ENCODE peak calls at places on chromosome 9, in four cellular contexts. S is HepG2, M is stomach, J is A549. B is an unnamed sample.

GRCh38 chr9:123376218-123377071 is 20.4 kb downstream of the CRB2 start:
- DNase-seq in S (no peak), J (no peak), M (no peak), B (no peak)

GRCh38 chr9:121529237-121529987 is 29.8 kb upstream of the GGTA1 start:
- DNase-seq in S (no peak), J (no peak), M (peak), B (no peak)

GRCh38 chr9:27085456-27085855 is 23.6 kb upstream of the TEK start:
- DNase-seq in S (no peak), J (no peak), M (no peak), B (no peak)

GRCh38 chr9:2723666-2724065 is 6.4 kb downstream of the KCNV2 start:
- DNase-seq in M (no peak), J (no peak), S (no peak), B (no peak)

GRCh38 chr9:126363250-126363649 is 36.6 kb downstream of the MVB12B start:
- DNase-seq in M (no peak), J (no peak), S (no peak), B (no peak)

GRCh38 chr9:71886015-71886414 is 25.0 kb downstream of the ABHD17B start:
- DNase-seq in J (no peak), S (no peak), M (no peak), B (no peak)

GRCh38 chr9:136020206-136020605 is 59.0 kb upstream of the UBAC1 start:
- DNase-seq in S (no peak), M (no peak), J (no peak), B (no peak)

GRCh38 chr9:18994263-18994916 is 38.6 kb downstream of the SAXO1 start:
- DNase-seq in J (no peak), M (no peak), S (no peak), B (no peak)

GRCh38 chr9:125889122-125889523 is 141.9 kb downstream of the PBX3 start:
- DNase-seq in S (no peak), J (no peak), M (no peak), B (no peak)

GRCh38 chr9:101458955-101459631 is 23.5 kb upstream of the ALDOB start:
- DNase-seq in J (peak), M (no peak), S (peak), B (no peak)

GRCh38 chr9:96169901-96170300 is 132.1 kb downstream of the HSD17B3 start:
- DNase-seq in S (no peak), M (no peak), J (no peak), B (no peak)

GRCh38 chr9:136105398-136106135 is 10.5 kb upstream of the NACC2 start:
- DNase-seq in J (no peak), M (no peak), S (no peak), B (no peak)

GRCh38 chr9:27333241-27334052 is 36.5 kb upstream of the EQTN start:
- DNase-seq in M (peak), J (peak), S (peak), B (peak)

GRCh38 chr9:122320346-122320995 is 50.4 kb upstream of the PTGS1 start:
- DNase-seq in M (no peak), S (no peak), J (no peak), B (no peak)

GRCh38 chr9:126671983-126672382 is 58.3 kb downstream of the LMX1B start:
- DNase-seq in S (no peak), J (no peak), M (no peak), B (no peak)

GRCh38 chr9:134585746-134586706 is 55.6 kb upstream of the COL5A1 start:
- DNase-seq in M (no peak), J (peak), S (no peak), B (no peak)

GRCh38 chr9:136095028-136095494 is at the start of gene NACC2:
- DNase-seq in S (no peak), J (no peak), M (peak), B (no peak)

GRCh38 chr9:104329245-104329644 is 174.8 kb upstream of the OR13F1 start:
- DNase-seq in J (no peak), M (no peak), S (no peak), B (no peak)

GRCh38 chr9:33110686-33111085 is 34.2 kb upstream of the SMU1 start:
- DNase-seq in M (no peak), J (no peak), S (no peak), B (no peak)

GRCh38 chr9:132789706-132790105 is 88.4 kb downstream of the AK8 start:
- DNase-seq in M (no peak), J (no peak), S (no peak), B (no peak)

GRCh38 chr9:137972355-137972987 is 94.9 kb downstream of the CACNA1B start:
- DNase-seq in M (no peak), S (no peak), J (no peak), B (no peak)

GRCh38 chr9:16133556-16134227 is 580.8 kb downstream of the CCDC171 start:
- DNase-seq in J (peak), M (no peak), S (peak), B (no peak)

GRCh38 chr9:117234178-117234577 is 180.7 kb downstream of the ASTN2 start:
- DNase-seq in M (no peak), S (no peak), J (no peak), B (no peak)

GRCh38 chr9:84447305-84447704 is 106.7 kb upstream of the SLC28A3 start:
- DNase-seq in M (no peak), J (no peak), S (no peak), B (no peak)

DNA sequence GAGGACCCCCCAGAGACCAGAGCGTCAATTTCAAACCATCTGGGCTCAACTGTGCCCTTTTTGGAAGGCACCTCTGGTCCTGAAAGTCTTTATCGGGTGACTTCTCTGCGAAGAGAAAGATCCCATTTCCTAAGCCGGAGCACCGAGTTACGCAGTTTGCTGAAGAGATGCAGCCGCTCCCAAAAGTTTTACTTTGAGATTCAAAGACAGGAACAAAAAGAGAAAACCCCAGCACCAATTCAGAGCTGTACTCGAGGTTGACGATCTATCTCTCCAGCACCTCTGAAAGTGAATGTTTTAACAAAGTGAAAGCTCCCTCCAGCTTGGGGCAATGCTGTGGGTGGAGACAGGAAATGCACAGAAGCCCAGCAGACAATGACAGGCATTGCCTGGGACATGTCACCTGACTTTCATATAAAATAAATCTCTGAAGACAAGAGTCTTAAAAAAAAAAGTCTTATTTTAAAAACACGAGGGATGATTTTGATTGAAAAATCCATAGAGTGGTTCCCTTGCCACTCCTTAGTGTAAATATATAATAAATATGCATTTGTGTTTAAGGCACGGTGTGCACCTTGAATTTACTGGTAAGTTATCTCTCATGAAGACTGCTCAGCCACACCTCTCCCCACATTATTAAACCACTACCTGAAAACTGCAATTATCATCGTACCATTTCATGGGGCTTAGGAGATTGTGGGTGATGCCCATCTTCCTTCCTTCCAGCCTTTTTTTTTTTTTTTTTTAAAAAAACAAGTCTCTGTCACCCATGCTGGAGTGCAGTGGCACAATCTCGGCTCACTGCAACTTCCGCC is 79.9 kb downstream of the FNBP1 start:
- DNase-seq in J (no peak), M (peak), S (no peak), B (peak)
- TF ChIP-seq EP300 in J (no peak), M (no peak), S (no peak), B (no peak)

GRCh38 chr9:114380988-114381387 is 6.8 kb downstream of the AKNA start:
- DNase-seq in S (no peak), J (no peak), M (no peak), B (no peak)

GRCh38 chr9:114385412-114386181 is 2.2 kb downstream of the AKNA start:
- DNase-seq in J (no peak), S (peak), M (peak), B (peak)

GRCh38 chr9:114383866-114384231 is 3.9 kb downstream of the AKNA start:
- DNase-seq in M (no peak), S (no peak), J (no peak), B (no peak)

GRCh38 chr9:114384836-114385411 is 2.9 kb downstream of the AKNA start:
- DNase-seq in M (no peak), J (no peak), S (no peak), B (no peak)

DNA sequence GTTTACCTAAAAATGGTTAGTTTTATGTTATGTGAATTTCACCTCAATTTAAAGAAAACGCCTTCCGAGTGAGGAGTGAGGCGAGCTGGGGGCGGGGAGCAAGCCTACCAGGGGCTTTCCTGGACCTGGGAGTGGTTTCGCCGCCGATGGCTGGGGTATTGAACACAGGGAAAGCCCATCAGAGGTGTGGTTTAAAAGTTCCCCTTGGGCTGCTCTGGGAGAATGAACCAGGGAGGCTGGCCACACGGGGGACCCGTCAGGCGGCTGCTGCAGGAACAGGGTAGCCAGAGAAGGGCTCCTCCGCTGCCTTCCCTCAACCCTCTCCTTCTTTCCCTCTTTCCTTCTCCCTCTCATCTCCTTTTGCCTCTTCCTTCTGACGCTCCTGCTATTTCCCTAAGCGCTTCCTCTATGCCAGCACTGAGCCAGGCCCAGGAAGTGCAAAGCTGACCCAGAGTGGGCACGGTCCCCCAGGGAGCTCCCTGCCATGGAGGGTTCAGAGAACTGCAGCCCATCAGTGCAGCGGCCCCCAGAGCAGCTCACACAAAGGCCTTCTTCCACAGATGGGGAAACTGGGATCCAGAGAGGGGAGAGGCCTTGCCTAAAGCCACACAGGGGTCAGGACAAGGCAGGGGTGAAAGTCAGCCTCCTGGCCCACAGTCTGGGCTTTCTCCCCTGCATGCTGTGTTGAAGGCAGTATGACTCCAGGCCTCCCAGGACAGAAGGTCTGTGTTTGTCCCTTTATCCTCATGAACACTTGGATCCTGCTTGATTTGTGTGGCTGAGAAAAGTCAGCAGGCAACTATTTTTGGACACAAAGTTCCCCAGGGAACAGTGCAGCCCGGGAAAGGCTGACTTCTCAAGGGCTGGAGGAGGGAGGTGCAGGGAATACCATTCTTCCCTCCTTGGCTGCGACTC is 4.6 kb downstream of the AKNA start:
- DNase-seq in M (no peak), J (no peak), S (no peak), B (no peak)
- TF ChIP-seq EP300 in M (no peak), J (no peak), S (no peak), B (no peak)

GRCh38 chr9:91898451-91899433 is 51.3 kb downstream of the ROR2 start:
- DNase-seq in J (no peak), M (peak), S (peak), B (no peak)
- TF ChIP-seq EP300 in J (no peak), M (no peak), S (no peak), B (no peak)

GRCh38 chr9:99820330-99821186 is 1.1 kb upstream of the NR4A3 start:
- DNase-seq in M (peak), S (peak), J (peak), B (no peak)
- TF ChIP-seq EP300 in M (no peak), S (no peak), J (no peak), B (no peak)

GRCh38 chr9:127832248-127832647 is 22.2 kb downstream of the ENG start:
- DNase-seq in J (no peak), M (no peak), S (no peak), B (no peak)

GRCh38 chr9:127835930-127836586 is 18.4 kb downstream of the ENG start:
- DNase-seq in J (no peak), M (no peak), S (no peak), B (no peak)

GRCh38 chr9:127829205-127829935 is 25.1 kb downstream of the ENG start:
- DNase-seq in M (no peak), S (no peak), J (no peak), B (no peak)

GRCh38 chr9:127837346-127837745 is 17.1 kb downstream of the ENG start:
- DNase-seq in J (no peak), M (no peak), S (no peak), B (no peak)

GRCh38 chr9:127833555-127833954 is 20.9 kb downstream of the ENG start:
- DNase-seq in S (no peak), J (no peak), M (no peak), B (no peak)
- TF ChIP-seq EP300 in S (no peak), J (no peak), M (no peak), B (no peak)

DNA sequence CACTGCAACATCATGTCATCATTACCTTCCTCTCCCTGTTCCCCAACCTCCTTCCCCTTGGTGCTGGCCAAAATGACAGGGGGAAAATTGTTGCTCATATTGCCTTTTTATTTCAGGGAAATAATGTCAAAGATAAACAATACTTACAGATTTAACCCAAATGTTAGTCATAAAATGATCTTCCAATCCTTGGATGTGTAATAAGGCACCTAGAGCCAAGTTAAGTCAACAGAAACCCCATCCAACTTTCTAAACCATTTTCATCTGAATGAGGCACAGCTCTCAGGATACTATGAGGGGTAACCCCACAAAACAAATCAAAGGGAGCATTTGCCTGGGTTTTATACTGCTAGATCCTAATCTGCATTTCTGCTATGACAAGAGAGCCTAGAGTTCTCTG is 644.2 kb downstream of the ACTL7B start:
- DNase-seq in J (no peak), S (no peak), M (no peak), B (no peak)
- TF ChIP-seq EP300 in J (no peak), S (no peak), M (no peak), B (no peak)

GRCh38 chr9:77826116-77826515 is 178.0 kb upstream of the GNA14 start:
- DNase-seq in S (no peak), M (no peak), J (no peak), B (no peak)

GRCh38 chr9:77829440-77829839 is 181.3 kb upstream of the GNA14 start:
- DNase-seq in M (no peak), S (no peak), J (no peak), B (no peak)

GRCh38 chr9:77830618-77831285 is 182.6 kb upstream of the GNA14 start:
- DNase-seq in M (no peak), J (no peak), S (no peak), B (no peak)

GRCh38 chr9:77826621-77827020 is 178.5 kb upstream of the GNA14 start:
- DNase-seq in S (no peak), M (no peak), J (no peak), B (no peak)

GRCh38 chr9:77827104-77827784 is 179.1 kb upstream of the GNA14 start:
- DNase-seq in J (no peak), M (no peak), S (peak), B (peak)
- TF ChIP-seq EP300 in J (no peak), M (no peak), S (no peak), B (no peak)

GRCh38 chr9:70076678-70077077 is 33.0 kb downstream of the MAMDC2 start:
- DNase-seq in J (no peak), S (no peak), M (no peak), B (no peak)
- TF ChIP-seq EP300 in J (no peak), S (no peak), M (peak), B (no peak)

DNA sequence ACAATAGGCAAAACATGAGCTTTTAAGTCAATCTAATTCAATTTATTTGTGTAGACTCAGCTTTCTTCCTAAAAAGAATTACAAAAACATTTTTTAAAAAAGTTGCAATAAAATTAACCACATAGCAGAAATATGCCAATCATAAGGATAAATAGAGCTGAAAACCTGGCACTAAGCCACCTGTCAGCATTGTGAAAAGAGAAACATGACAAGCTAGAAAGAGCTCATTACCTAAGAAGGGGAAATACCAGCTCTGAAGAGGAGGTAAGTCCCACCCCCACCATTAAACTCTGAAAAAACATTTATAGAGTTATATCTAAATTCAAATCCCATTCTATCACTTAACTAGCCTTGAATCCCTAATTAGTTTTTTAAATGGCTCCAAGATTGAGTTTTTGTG is 372.9 kb downstream of the OSTF1 start:
- DNase-seq in J (no peak), S (no peak), M (no peak), B (no peak)
- TF ChIP-seq EP300 in J (no peak), S (no peak), M (no peak), B (no peak)

DNA sequence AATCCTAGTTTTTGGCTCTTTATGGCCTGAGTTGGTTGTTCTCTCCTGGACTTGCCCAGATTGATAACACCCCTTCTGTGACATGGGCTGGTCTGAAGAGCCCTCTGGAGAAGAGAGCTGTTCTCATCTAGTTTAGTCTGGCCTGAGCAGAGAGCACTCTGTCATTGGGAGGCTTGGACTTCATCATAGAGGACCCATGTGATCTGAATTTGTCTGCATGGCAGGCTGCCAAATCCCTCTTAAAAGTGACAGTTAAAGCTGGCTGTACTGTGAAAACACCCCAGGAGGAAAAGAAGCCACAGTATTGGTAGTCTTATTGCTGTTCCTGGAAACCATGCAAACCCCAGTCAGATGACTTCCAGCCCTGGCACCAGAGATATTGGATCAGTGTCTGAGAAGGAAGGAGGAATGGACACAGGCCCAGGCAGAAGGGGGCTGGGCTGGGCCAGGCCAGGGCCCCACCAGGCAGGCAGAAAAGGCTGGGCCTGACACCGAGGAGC is 3.7 kb upstream of the WDR31 start:
- DNase-seq in J (no peak), S (peak), M (peak), B (no peak)
- TF ChIP-seq EP300 in J (no peak), S (no peak), M (no peak), B (no peak)

B was measured in GM12878.